ENCODE peak calls at places on chromosome 3, in seven cellular contexts. B, T, A, S, N, I and R are unnamed samples. For H3K4me1, the result is how much of the 10 kb centered on the place peaks cover.

GRCh38 chr3:123335007-123335670 is 113.8 kb downstream of the ADCY5 start:
- DNase-seq in S (no peak), A (no peak), B (no peak), I (no peak), T (no peak), N (no peak), R (no peak)

GRCh38 chr3:122021811-122022401 is at the start of gene ILDR1:
- DNase-seq in I (peak), S (peak), B (no peak), A (peak), N (no peak), T (no peak), R (no peak)

GRCh38 chr3:58474348-58474911 is 17.5 kb upstream of the KCTD6 start:
- DNase-seq in T (no peak), A (no peak), I (no peak), B (no peak), S (no peak), N (no peak), R (no peak)

GRCh38 chr3:159123877-159124276 is 322.0 kb downstream of the MFSD1 start:
- DNase-seq in S (no peak), N (no peak), A (no peak), T (no peak), B (no peak), I (no peak), R (no peak)

GRCh38 chr3:114454592-114455251 is 160.9 kb downstream of the TIGIT start:
- DNase-seq in N (peak), I (no peak), A (no peak), B (peak), T (no peak), S (no peak), R (peak)

GRCh38 chr3:143736651-143737050 is 111.6 kb downstream of the SLC9A9 start:
- DNase-seq in A (no peak), N (no peak), T (peak), I (no peak), S (no peak), B (no peak), R (no peak)

GRCh38 chr3:71258116-71258515 is 325.4 kb downstream of the FOXP1 start:
- DNase-seq in B (no peak), T (peak), A (no peak), I (no peak), N (no peak), S (no peak), R (peak)

GRCh38 chr3:183375787-183376186 is 52.6 kb downstream of the MCF2L2 start:
- DNase-seq in T (no peak), A (no peak), S (no peak), I (no peak), B (no peak), N (no peak), R (no peak)

GRCh38 chr3:47612879-47613278 is 34.2 kb upstream of the CSPG5 start:
- DNase-seq in B (no peak), S (peak), T (no peak), I (no peak), N (no peak), A (no peak), R (no peak)

GRCh38 chr3:57791245-57791644 is 35.1 kb downstream of the SLMAP start:
- DNase-seq in A (no peak), N (no peak), I (no peak), S (no peak), T (peak), B (no peak), R (peak)

GRCh38 chr3:85007195-85008094 is 48.7 kb downstream of the CADM2 start:
- DNase-seq in S (no peak), B (no peak), N (no peak), T (no peak), A (no peak), I (no peak), R (no peak)

GRCh38 chr3:52407779-52408178 is 37.1 kb downstream of the SEMA3G start:
- DNase-seq in N (no peak), B (no peak), I (no peak), T (no peak), A (no peak), S (no peak), R (no peak)

GRCh38 chr3:52405601-52406115 is 39.2 kb downstream of the SEMA3G start:
- DNase-seq in T (no peak), I (no peak), B (no peak), A (no peak), N (no peak), S (no peak), R (no peak)

GRCh38 chr3:52408466-52408865 is 36.4 kb downstream of the SEMA3G start:
- DNase-seq in S (no peak), A (no peak), N (no peak), T (no peak), I (no peak), B (no peak), R (no peak)

GRCh38 chr3:52406231-52406661 is 38.7 kb downstream of the SEMA3G start:
- DNase-seq in N (no peak), A (no peak), B (no peak), I (no peak), S (no peak), T (no peak), R (no peak)

DNA sequence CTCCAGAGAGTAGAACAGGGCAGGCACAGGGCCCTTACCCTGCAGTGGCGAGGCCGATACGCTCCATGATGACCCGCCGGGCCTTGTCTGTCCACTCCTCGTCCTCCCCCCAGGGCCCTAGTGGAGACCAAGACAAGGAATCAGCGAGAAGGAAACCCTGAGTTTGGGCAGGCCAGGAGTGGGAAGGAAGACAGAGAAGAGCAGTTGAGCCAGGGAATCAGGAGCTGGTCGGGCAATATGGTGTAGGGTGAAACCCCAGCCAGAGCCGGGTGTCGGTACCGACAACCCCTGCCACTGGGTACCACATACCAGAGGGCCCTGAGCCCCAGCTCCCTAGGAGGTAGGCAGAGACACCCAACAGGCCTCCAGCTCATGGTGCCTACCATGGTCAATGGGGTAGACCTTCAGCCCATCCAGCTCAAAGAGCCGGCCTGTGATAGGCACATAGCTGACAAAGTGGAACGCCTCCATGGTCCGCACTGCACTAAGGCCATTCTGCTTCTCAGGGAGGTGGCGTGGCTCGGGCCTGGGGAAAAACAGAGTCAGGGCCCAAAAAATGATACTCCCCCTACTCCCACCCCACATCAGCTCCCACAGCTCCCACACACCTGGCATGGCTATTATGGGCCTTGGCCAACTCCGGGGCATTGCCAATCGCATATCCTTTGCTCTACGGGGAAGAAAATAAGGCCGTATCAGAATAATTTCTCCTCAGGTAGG is 38.0 kb downstream of the SEMA3G start:
- DNase-seq in N (no peak), S (no peak), T (no peak), I (no peak), B (no peak), A (no peak), R (no peak)
- H4K8ac ChIP-seq in N (no peak), S (no peak), T (no peak), I (no peak), B (no peak), A (no peak), R (no peak)

DNA sequence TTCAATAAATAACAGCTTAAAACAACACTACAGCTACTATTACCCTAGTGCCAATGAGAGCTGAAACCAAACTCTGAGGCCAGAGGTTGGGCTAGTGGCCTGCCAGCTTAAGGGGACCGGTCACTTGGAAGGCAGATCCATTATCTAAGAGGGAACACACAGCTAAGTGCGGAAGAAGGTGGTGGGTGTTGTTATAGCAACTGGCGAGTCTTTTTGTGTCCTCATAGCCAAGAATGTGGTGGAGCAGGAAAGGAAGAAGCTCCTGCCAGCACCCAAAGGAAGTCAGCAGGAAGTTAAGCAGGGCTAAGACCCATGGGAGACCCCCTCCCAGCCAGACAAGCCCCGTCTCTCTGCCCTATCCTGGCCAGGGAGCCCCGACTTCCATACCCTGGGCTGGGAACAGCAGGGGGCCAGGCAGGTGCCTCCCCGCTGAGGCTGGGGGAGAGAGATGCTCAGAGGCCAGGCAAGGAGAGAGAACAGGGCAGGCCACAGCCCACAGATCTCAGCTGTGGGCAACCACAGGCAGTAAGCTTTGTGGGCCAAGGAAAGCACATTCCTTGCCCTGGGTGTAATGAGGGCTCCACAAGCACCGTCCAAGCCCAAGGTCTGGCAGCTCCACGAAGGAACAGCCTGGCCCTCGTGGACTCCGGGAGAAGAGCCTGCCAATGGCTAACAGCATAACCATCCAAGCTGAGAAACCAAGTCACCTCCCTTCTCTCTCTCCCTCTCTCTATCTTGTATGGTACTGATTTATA is 34.0 kb upstream of the HRH1 start:
- DNase-seq in T (no peak), I (no peak), S (peak), A (no peak), B (no peak), N (peak), R (no peak)
- H2AK5ac ChIP-seq in T (no peak), I (no peak), S (no peak), A (no peak), B (peak), N (no peak), R (peak)

DNA sequence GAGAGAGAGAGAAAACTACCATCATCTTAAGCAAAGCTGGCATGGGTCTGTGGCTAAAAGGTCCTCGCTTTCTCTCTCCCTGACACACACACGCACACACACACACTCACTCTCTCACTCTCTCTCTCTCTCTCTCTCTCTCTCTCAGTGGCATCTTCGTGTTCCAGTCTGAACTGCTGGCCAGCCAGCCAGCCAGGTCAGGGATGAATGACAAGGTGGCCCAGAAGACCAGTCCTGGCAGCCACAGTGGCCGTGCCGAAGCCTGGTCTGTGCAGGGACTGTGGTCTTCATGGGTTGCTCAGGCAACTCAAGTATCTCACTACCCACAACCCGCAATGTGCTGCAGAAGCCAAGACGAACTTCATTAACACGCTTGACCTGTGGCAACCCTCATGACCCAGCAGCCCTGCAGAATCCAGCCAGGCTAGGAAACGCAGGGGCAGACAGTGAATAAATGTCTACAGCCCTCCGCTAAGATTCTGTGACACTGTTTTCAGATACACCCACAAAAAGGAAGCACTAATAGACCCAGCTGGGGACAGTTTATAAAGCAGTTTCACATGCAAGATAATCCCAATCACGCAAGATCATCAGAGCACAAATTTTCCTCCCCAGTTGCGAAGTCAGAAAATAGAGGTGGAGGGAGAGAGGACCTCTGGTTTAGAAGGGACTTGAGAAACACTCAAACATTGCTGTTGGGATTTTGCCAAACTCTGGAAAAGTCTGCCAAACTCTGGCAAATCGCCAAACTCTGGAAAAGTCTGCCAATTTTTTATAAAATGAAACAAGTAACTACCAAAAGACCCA is 66.4 kb downstream of the XXYLT1 start:
- DNase-seq in A (no peak), I (no peak), S (peak), T (no peak), N (no peak), B (peak), R (peak)
- H3K4me1 ChIP-seq in A (under half), I (under half), S (under half), T (under half), N (under half), B (under half), R (under half)

DNA sequence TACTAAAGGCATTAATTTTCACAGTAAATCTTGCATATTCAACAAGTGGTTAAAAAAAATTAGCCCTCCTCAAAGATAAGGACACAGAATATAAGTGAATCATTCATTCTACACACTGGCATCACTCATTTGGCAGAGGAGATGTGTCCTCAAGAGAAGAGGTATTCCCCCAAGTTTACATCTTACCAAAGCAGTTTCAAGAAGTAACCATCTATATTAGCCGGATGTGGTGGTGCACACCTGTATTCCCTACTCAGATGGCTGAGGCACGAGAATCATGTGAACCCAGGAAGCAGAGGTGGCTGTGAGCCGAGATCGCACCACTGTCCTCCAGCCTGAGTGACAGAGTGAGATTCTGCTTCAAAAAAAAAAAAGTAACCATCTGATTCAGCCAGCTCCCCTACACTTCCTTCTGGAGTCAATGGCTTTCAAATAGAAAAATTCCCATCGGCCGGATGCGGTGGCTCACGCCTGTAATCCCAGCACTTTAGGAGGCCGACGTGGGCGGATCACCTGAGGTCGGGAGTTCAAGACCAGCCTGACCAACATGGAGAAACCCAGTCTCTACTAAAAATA is 15.4 kb downstream of the RAF1 start:
- DNase-seq in N (no peak), A (no peak), B (no peak), I (no peak), S (no peak), T (no peak), R (no peak)
- H4K8ac ChIP-seq in N (no peak), A (no peak), B (no peak), I (no peak), S (no peak), T (no peak), R (no peak)